ENCODE peak calls at places on chromosome 4, in four cellular contexts. V is HepG2, J is K562, H is H1. C is an unnamed sample.

GRCh38 chr4:62881901-62882300 is 1527.3 kb downstream of the TECRL start:
- DNase-seq in J (no peak), H (no peak), V (no peak), C (no peak)

GRCh38 chr4:1356181-1356998 is 9.4 kb downstream of the UVSSA start:
- DNase-seq in H (peak; percentile 93), J (peak; percentile 82), V (peak; percentile 36), C (peak; percentile 51)

GRCh38 chr4:48008021-48008596 is 8.4 kb downstream of the CNGA1 start:
- DNase-seq in H (no peak), J (no peak), V (no peak), C (no peak)

GRCh38 chr4:155047755-155048154 is 160.7 kb upstream of the NPY2R start:
- DNase-seq in V (no peak), J (no peak), H (no peak), C (peak; percentile 94)

GRCh38 chr4:165294907-165295306 is 32.6 kb upstream of the MSMO1 start:
- DNase-seq in J (no peak), H (no peak), V (no peak), C (no peak)

GRCh38 chr4:88610771-88611170 is 18.5 kb downstream of the HERC3 start:
- DNase-seq in H (no peak), V (no peak), J (no peak), C (no peak)

GRCh38 chr4:178090640-178091411 is 648.6 kb upstream of the AGA start:
- DNase-seq in H (no peak), J (no peak), V (no peak), C (no peak)

GRCh38 chr4:183658362-183659028 is 490 bp downstream of the RWDD4 start:
- DNase-seq in H (peak; percentile 67), J (peak; percentile 14), V (peak; percentile 37), C (peak; percentile 37)

GRCh38 chr4:152112116-152112515 is 351.3 kb upstream of the GATB start:
- DNase-seq in H (no peak), J (no peak), V (no peak), C (no peak)

GRCh38 chr4:94408549-94409374 is 43.0 kb upstream of the PDLIM5 start:
- DNase-seq in J (peak; percentile 36), V (peak; percentile 46), H (no peak), C (no peak)

GRCh38 chr4:26235500-26235899 is 85.3 kb upstream of the RBPJ start:
- DNase-seq in H (no peak), J (no peak), V (no peak), C (no peak)

GRCh38 chr4:102585329-102585728 is 84.2 kb downstream of the NFKB1 start:
- DNase-seq in V (no peak), J (no peak), H (no peak), C (no peak)

GRCh38 chr4:11976726-11977263 is 548.1 kb upstream of the HS3ST1 start:
- DNase-seq in H (no peak), J (no peak), V (no peak), C (peak; percentile 54)

GRCh38 chr4:81032805-81033684 is 2.5 kb downstream of the BMP3 start:
- DNase-seq in J (no peak), H (no peak), V (no peak), C (no peak)

GRCh38 chr4:15888515-15888914 is 50.0 kb downstream of the FGFBP1 start:
- DNase-seq in V (no peak), J (no peak), H (no peak), C (no peak)

GRCh38 chr4:123312951-123313592 is 83.5 kb upstream of the SPRY1 start:
- DNase-seq in J (no peak), V (peak; percentile 72), H (no peak), C (no peak)

GRCh38 chr4:128558896-128559669 is 250.4 kb upstream of the JADE1 start:
- DNase-seq in H (no peak), V (no peak), J (no peak), C (peak; percentile 50)

GRCh38 chr4:172691552-172691951 is 477.1 kb upstream of the GALNT7 start:
- DNase-seq in V (no peak), J (no peak), H (no peak), C (no peak)

GRCh38 chr4:8333726-8334460 is 64.3 kb downstream of the HTRA3 start:
- DNase-seq in V (no peak), H (no peak), J (no peak), C (no peak)

GRCh38 chr4:118351851-118352827 is 664 bp downstream of the PRSS12 start:
- DNase-seq in V (peak; percentile 4), H (peak; percentile 71), J (no peak), C (no peak)

GRCh38 chr4:992297-993110 is 700 bp downstream of the SLC26A1 start:
- DNase-seq in H (no peak), V (peak; percentile 98), J (peak; percentile 94), C (peak; percentile 61)

GRCh38 chr4:88672987-88673386 is 24.6 kb downstream of the NAP1L5 start:
- DNase-seq in V (peak; percentile 28), H (peak; percentile 55), J (peak; percentile 66), C (peak; percentile 65)

GRCh38 chr4:71487324-71487677 is 148.5 kb downstream of the SLC4A4 start:
- DNase-seq in H (no peak), J (no peak), V (no peak), C (no peak)

GRCh38 chr4:76283900-76284299 is 22.6 kb upstream of the STBD1 start:
- DNase-seq in V (no peak), J (no peak), H (no peak), C (no peak)

GRCh38 chr4:33722800-33723511 is 2521.4 kb downstream of the ARAP2 start:
- DNase-seq in H (no peak), J (no peak), V (no peak), C (no peak)

GRCh38 chr4:153151535-153152452 is 52.4 kb upstream of the TRIM2 start:
- DNase-seq in J (no peak), V (no peak), H (peak; percentile 95), C (peak; percentile 13)

GRCh38 chr4:153152453-153153338 is 51.5 kb upstream of the TRIM2 start:
- DNase-seq in J (peak; percentile 6), H (peak; percentile 71), V (no peak), C (peak; percentile 40)

GRCh38 chr4:153156263-153156662 is 48.0 kb upstream of the TRIM2 start:
- DNase-seq in J (peak; percentile 52), H (no peak), V (no peak), C (no peak)

GRCh38 chr4:153154010-153154975 is 50.0 kb upstream of the TRIM2 start:
- DNase-seq in V (no peak), J (no peak), H (no peak), C (peak; percentile 57)

DNA sequence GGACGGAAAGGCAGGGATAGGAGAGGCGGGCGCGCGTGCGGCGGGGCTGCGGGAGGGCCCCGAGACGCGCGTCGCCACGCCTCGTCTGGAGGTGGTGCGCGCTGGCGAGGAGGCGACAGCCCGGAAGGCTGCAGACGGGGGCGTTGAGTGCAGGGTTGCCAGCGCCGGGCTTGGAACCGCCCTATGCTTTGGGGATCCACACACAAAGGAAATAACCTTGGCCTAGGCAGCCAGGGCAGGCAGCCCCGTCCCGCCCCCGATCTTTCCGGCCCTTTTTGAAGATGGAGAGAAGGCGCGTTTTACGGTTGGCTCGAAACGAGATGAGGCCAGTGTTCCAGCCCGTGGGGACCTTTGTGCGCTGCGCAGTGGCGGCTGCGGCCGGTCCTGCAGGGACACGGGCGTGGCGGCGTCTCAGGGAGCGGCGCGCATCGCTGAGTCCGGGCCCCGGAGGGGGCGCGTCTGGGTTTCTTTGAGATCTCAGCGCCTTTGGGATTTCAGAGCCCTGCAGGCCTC is 50.8 kb upstream of the TRIM2 start:
- DNase-seq in J (peak; percentile 8), V (no peak), H (peak; percentile 77), C (peak; percentile 27)
- TF ChIP-seq JUN in J (no peak), V (no peak), H (no peak), C (no peak)

DNA sequence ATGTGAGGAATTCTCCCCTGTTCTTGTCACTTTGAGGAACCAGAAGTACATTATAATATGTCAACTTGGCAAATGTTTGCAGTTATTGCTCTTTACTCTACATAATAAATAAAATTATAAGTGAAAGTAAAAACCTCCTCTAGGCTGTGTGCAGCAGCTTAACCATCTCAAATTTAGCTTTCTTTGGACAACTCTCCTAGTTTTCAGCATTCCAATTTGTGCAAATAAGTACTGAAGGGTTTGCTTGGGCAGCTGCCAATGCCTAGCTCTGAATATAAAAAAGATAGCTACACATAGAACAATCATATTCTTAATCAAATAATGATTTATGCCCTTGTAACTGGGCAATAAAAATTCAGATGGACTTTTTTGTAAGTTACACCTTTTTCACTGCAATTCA is 82.5 kb downstream of the GASK1B start:
- DNase-seq in V (no peak), H (no peak), J (no peak), C (peak; percentile 21)
- H2AFZ ChIP-seq in V (peak overlapping the region; percentile 3), H (peak overlapping the region; percentile 22), J (no peak overlapping the region), C (no peak overlapping the region)

DNA sequence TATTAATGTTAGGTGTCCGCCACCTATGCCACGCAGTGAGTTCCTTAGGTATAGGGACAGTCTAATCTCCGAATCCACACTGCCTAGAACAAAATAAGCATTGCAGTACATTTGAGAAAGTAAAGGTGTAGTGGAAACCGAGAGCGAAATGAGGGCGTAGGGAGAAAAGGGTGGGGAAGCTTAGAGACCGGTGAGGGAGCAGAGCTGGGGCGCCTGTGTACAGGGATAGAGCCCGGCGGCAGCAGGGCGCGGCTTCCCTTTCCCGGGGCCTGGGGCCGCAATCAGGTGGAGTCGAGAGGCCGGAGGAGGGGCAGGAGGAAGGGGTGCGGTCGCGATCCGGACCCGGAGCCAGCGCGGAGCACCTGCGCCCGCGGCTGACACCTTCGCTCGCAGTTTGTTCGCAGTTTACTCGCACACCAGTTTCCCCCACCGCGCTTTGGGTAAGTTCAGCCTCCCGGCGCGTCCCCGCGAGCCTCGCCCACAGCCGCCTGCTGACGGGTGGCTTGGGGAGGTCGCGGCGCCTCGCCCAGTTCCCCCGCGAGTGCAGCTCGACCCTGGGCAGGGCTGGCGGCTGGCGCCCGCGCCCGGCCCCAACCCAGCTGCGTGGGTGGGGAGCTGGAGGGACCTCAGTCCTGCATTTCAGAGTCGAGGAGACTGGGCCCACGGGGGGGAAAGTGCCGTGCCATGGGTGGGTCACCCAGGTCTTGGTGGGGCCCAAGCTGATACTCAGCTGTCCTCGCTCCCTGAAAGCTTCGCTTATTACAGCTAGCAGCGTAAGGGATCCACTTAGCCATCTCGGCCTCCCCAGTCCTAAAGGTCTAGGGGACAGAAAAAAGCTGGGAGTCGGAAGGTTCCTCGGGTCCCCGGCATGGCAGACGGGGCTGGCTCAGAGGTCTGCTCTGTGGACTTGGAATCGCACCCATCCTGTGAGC is at the start of gene ANXA3:
- DNase-seq in V (no peak), H (peak; percentile 81), J (peak; percentile 51), C (peak; percentile 39)
- TF ChIP-seq POLR2A in V (no peak), H (peak; percentile 64), J (no peak), C (peak; percentile 63)

DNA sequence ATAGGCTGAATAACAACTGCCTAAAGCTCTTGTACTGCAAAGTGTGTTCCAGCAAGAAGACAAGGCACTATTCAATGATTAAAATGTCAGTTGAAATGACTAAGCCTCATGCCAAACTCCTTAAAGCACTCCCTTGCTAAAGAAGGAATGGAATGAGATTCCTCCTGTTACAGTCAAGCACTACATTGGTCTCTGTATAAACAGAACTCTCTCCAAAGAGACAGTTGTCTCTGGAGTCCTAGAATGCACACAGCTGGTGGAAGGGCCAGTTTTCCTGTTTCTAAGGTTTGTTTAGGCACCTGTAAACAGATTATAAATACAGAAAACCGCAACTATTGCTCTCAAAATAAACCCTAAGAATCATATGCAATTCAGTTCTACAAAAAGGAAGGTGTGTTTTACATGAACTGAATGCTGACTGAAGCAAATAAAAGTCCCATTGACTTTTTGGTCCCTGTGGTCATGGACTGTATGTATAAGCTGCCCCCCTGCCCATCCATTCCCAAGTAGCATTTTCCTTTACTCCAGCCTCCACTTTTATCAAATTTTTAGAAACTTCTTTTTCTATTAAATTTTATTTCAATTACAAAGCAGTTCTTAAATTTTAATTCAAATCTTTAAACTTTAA is 47.0 kb downstream of the FAT1 start:
- DNase-seq in V (no peak), J (no peak), H (no peak), C (no peak)
- TF ChIP-seq JUN in V (no peak), J (no peak), H (no peak), C (no peak)